ENCODE peak calls at places on chromosomes 16 and 17, in five cellular contexts. One of them, this sample, is unnamed.

GRCh38 chr16:4570688-4571321 is 14.7 kb downstream of the C16orf96 start:
- DNase-seq in NAMALWA: no peak
- DNase-seq in ELF-1: peak
- DNase-seq in stimulated activated CD4-positive, alpha-beta T cell treated with anti-CD3 and anti-CD28 coated beads, Interleukin-1b, Interleukin-23, amount 100 ng/mL, for 4 hours: no peak
- DNase-seq in cardiac muscle cell: no peak
- DNase-seq in this sample: no peak

GRCh38 chr17:80034977-80035686 is 540 bp downstream of the TBC1D16 start:
- DNase-seq in ELF-1: peak
- DNase-seq in NAMALWA: peak
- DNase-seq in stimulated activated CD4-positive, alpha-beta T cell treated with anti-CD3 and anti-CD28 coated beads, Interleukin-1b, Interleukin-23, amount 100 ng/mL, for 4 hours: peak
- DNase-seq in cardiac muscle cell: peak
- DNase-seq in this sample: peak

GRCh38 chr16:29316673-29317237 is 89.8 kb downstream of the NPIPB11 start:
- DNase-seq in stimulated activated CD4-positive, alpha-beta T cell treated with anti-CD3 and anti-CD28 coated beads, Interleukin-1b, Interleukin-23, amount 100 ng/mL, for 4 hours: no peak
- DNase-seq in cardiac muscle cell: no peak
- DNase-seq in NAMALWA: no peak
- DNase-seq in ELF-1: no peak
- DNase-seq in this sample: no peak

GRCh38 chr17:81103379-81103778 is 61.9 kb upstream of the PVALEF start:
- DNase-seq in stimulated activated CD4-positive, alpha-beta T cell treated with anti-CD3 and anti-CD28 coated beads, Interleukin-1b, Interleukin-23, amount 100 ng/mL, for 4 hours: no peak
- DNase-seq in ELF-1: no peak
- DNase-seq in cardiac muscle cell: no peak
- DNase-seq in NAMALWA: no peak
- DNase-seq in this sample: no peak

GRCh38 chr17:41486809-41487530 is 2.7 kb downstream of the KRT36 start:
- DNase-seq in stimulated activated CD4-positive, alpha-beta T cell treated with anti-CD3 and anti-CD28 coated beads, Interleukin-1b, Interleukin-23, amount 100 ng/mL, for 4 hours: no peak
- DNase-seq in ELF-1: peak
- DNase-seq in cardiac muscle cell: peak
- DNase-seq in NAMALWA: peak
- DNase-seq in this sample: peak

GRCh38 chr17:47225436-47225858 is 16.3 kb downstream of the MYL4 start:
- DNase-seq in ELF-1: no peak
- DNase-seq in stimulated activated CD4-positive, alpha-beta T cell treated with anti-CD3 and anti-CD28 coated beads, Interleukin-1b, Interleukin-23, amount 100 ng/mL, for 4 hours: no peak
- DNase-seq in cardiac muscle cell: no peak
- DNase-seq in NAMALWA: no peak
- DNase-seq in this sample: no peak

GRCh38 chr16:50329446-50330189 is 39.2 kb downstream of the BRD7 start:
- DNase-seq in stimulated activated CD4-positive, alpha-beta T cell treated with anti-CD3 and anti-CD28 coated beads, Interleukin-1b, Interleukin-23, amount 100 ng/mL, for 4 hours: no peak
- DNase-seq in cardiac muscle cell: no peak
- DNase-seq in NAMALWA: no peak
- DNase-seq in ELF-1: no peak
- DNase-seq in this sample: no peak

GRCh38 chr16:1285669-1286491 is 23.6 kb upstream of the UBE2I start:
- DNase-seq in NAMALWA: no peak
- DNase-seq in cardiac muscle cell: peak
- DNase-seq in ELF-1: no peak
- DNase-seq in stimulated activated CD4-positive, alpha-beta T cell treated with anti-CD3 and anti-CD28 coated beads, Interleukin-1b, Interleukin-23, amount 100 ng/mL, for 4 hours: no peak
- DNase-seq in this sample: no peak

GRCh38 chr17:61294286-61294685 is 105.4 kb upstream of the TBX2 start:
- DNase-seq in ELF-1: no peak
- DNase-seq in stimulated activated CD4-positive, alpha-beta T cell treated with anti-CD3 and anti-CD28 coated beads, Interleukin-1b, Interleukin-23, amount 100 ng/mL, for 4 hours: no peak
- DNase-seq in cardiac muscle cell: no peak
- DNase-seq in NAMALWA: no peak
- DNase-seq in this sample: no peak

GRCh38 chr17:55763856-55764255 is 13.0 kb downstream of the PCTP start:
- DNase-seq in cardiac muscle cell: no peak
- DNase-seq in ELF-1: no peak
- DNase-seq in NAMALWA: no peak
- DNase-seq in stimulated activated CD4-positive, alpha-beta T cell treated with anti-CD3 and anti-CD28 coated beads, Interleukin-1b, Interleukin-23, amount 100 ng/mL, for 4 hours: no peak
- DNase-seq in this sample: peak

GRCh38 chr17:32265192-32265895 is at the start of gene RHBDL3:
- DNase-seq in NAMALWA: no peak
- DNase-seq in cardiac muscle cell: peak
- DNase-seq in stimulated activated CD4-positive, alpha-beta T cell treated with anti-CD3 and anti-CD28 coated beads, Interleukin-1b, Interleukin-23, amount 100 ng/mL, for 4 hours: no peak
- DNase-seq in ELF-1: no peak
- DNase-seq in this sample: no peak

GRCh38 chr16:12573730-12574383 is 229.8 kb downstream of the CPPED1 start:
- DNase-seq in cardiac muscle cell: peak
- DNase-seq in stimulated activated CD4-positive, alpha-beta T cell treated with anti-CD3 and anti-CD28 coated beads, Interleukin-1b, Interleukin-23, amount 100 ng/mL, for 4 hours: peak
- DNase-seq in ELF-1: peak
- DNase-seq in NAMALWA: peak
- DNase-seq in this sample: peak

GRCh38 chr16:72963921-72964320 is 84.0 kb downstream of the ZFHX3 start:
- DNase-seq in stimulated activated CD4-positive, alpha-beta T cell treated with anti-CD3 and anti-CD28 coated beads, Interleukin-1b, Interleukin-23, amount 100 ng/mL, for 4 hours: no peak
- DNase-seq in NAMALWA: no peak
- DNase-seq in ELF-1: peak
- DNase-seq in cardiac muscle cell: no peak
- DNase-seq in this sample: no peak

GRCh38 chr16:19180741-19181140 is 12.7 kb downstream of the SYT17 start:
- DNase-seq in cardiac muscle cell: no peak
- DNase-seq in NAMALWA: no peak
- DNase-seq in ELF-1: no peak
- DNase-seq in stimulated activated CD4-positive, alpha-beta T cell treated with anti-CD3 and anti-CD28 coated beads, Interleukin-1b, Interleukin-23, amount 100 ng/mL, for 4 hours: no peak
- DNase-seq in this sample: no peak

GRCh38 chr17:15319461-15319860 is 21.9 kb downstream of the TEKT3 start:
- DNase-seq in NAMALWA: no peak
- DNase-seq in cardiac muscle cell: no peak
- DNase-seq in ELF-1: peak
- DNase-seq in stimulated activated CD4-positive, alpha-beta T cell treated with anti-CD3 and anti-CD28 coated beads, Interleukin-1b, Interleukin-23, amount 100 ng/mL, for 4 hours: no peak
- DNase-seq in this sample: no peak

GRCh38 chr17:38338053-38338452 is 5.7 kb downstream of the GPR179 start:
- DNase-seq in stimulated activated CD4-positive, alpha-beta T cell treated with anti-CD3 and anti-CD28 coated beads, Interleukin-1b, Interleukin-23, amount 100 ng/mL, for 4 hours: no peak
- DNase-seq in cardiac muscle cell: no peak
- DNase-seq in ELF-1: no peak
- DNase-seq in NAMALWA: no peak
- DNase-seq in this sample: no peak

GRCh38 chr17:5747964-5748363 is 163.7 kb upstream of the NLRP1 start:
- DNase-seq in stimulated activated CD4-positive, alpha-beta T cell treated with anti-CD3 and anti-CD28 coated beads, Interleukin-1b, Interleukin-23, amount 100 ng/mL, for 4 hours: no peak
- DNase-seq in ELF-1: no peak
- DNase-seq in NAMALWA: no peak
- DNase-seq in cardiac muscle cell: no peak
- DNase-seq in this sample: no peak

GRCh38 chr17:19727466-19728113 is 11.2 kb upstream of the SLC47A2 start:
- DNase-seq in ELF-1: no peak
- DNase-seq in NAMALWA: no peak
- DNase-seq in cardiac muscle cell: no peak
- DNase-seq in stimulated activated CD4-positive, alpha-beta T cell treated with anti-CD3 and anti-CD28 coated beads, Interleukin-1b, Interleukin-23, amount 100 ng/mL, for 4 hours: no peak
- DNase-seq in this sample: no peak

GRCh38 chr16:65684230-65684629 is 562.4 kb upstream of the CDH11 start:
- DNase-seq in stimulated activated CD4-positive, alpha-beta T cell treated with anti-CD3 and anti-CD28 coated beads, Interleukin-1b, Interleukin-23, amount 100 ng/mL, for 4 hours: no peak
- DNase-seq in NAMALWA: peak
- DNase-seq in ELF-1: no peak
- DNase-seq in cardiac muscle cell: no peak
- DNase-seq in this sample: peak

This sample was measured in NB4.